ENCODE peak calls at places on chromosomes 7 and 10, in seven cellular contexts. One of them, this sample, is unnamed.
A peak's percentile ranks its signal among the peaks of the same experiment; 100 is the strongest.

GRCh38 chr10:58806323-58806722 is 293.7 kb downstream of the BICC1 start:
- DNase-seq in cardiac septum: no peak
- DNase-seq in ELF-1: no peak
- DNase-seq in M059J: no peak
- DNase-seq in AG09319: no peak
- DNase-seq in HepG2: peak; percentile 17
- DNase-seq in heart right ventricle: no peak
- DNase-seq in this sample: no peak

GRCh38 chr10:32990811-32991210 is 32.8 kb upstream of the ITGB1 start:
- DNase-seq in HepG2: no peak
- DNase-seq in cardiac septum: no peak
- DNase-seq in heart right ventricle: no peak
- DNase-seq in AG09319: no peak
- DNase-seq in ELF-1: no peak
- DNase-seq in M059J: no peak
- DNase-seq in this sample: no peak

GRCh38 chr10:94103192-94103591 is 109.5 kb downstream of the PLCE1 start:
- DNase-seq in heart right ventricle: no peak
- DNase-seq in M059J: no peak
- DNase-seq in ELF-1: no peak
- DNase-seq in HepG2: no peak
- DNase-seq in cardiac septum: no peak
- DNase-seq in AG09319: no peak
- DNase-seq in this sample: peak; percentile 61

GRCh38 chr10:120494313-120494710 is 37.3 kb downstream of the PLPP4 start:
- DNase-seq in AG09319: no peak
- DNase-seq in HepG2: no peak
- DNase-seq in cardiac septum: no peak
- DNase-seq in ELF-1: no peak
- DNase-seq in M059J: no peak
- DNase-seq in heart right ventricle: no peak
- DNase-seq in this sample: no peak

GRCh38 chr7:152894295-152895170 is 135.0 kb downstream of the ACTR3B start:
- DNase-seq in ELF-1: peak; percentile 79
- DNase-seq in heart right ventricle: no peak
- DNase-seq in cardiac septum: no peak
- DNase-seq in HepG2: peak; percentile 21
- DNase-seq in M059J: no peak
- DNase-seq in AG09319: no peak
- DNase-seq in this sample: peak; percentile 49

GRCh38 chr7:155520114-155520513 is 26.2 kb downstream of the CNPY1 start:
- DNase-seq in M059J: no peak
- DNase-seq in ELF-1: no peak
- DNase-seq in HepG2: no peak
- DNase-seq in AG09319: no peak
- DNase-seq in heart right ventricle: no peak
- DNase-seq in cardiac septum: peak; percentile 17
- DNase-seq in this sample: no peak

GRCh38 chr7:98826811-98827231 is 43.0 kb downstream of the TMEM130 start:
- DNase-seq in AG09319: no peak
- DNase-seq in cardiac septum: peak; percentile 94
- DNase-seq in ELF-1: peak; percentile 44
- DNase-seq in HepG2: no peak
- DNase-seq in M059J: peak; percentile 39
- DNase-seq in heart right ventricle: peak; percentile 89
- DNase-seq in this sample: no peak

GRCh38 chr7:47453093-47454056 is 128.5 kb downstream of the TNS3 start:
- DNase-seq in M059J: peak; percentile 99
- DNase-seq in ELF-1: no peak
- DNase-seq in AG09319: peak; percentile 56
- DNase-seq in heart right ventricle: peak; percentile 43
- DNase-seq in HepG2: no peak
- DNase-seq in cardiac septum: no peak
- DNase-seq in this sample: peak; percentile 16

GRCh38 chr7:39069886-39070881 is 92.5 kb downstream of the POU6F2 start:
- DNase-seq in M059J: no peak
- DNase-seq in HepG2: no peak
- DNase-seq in heart right ventricle: no peak
- DNase-seq in cardiac septum: no peak
- DNase-seq in ELF-1: no peak
- DNase-seq in AG09319: no peak
- DNase-seq in this sample: no peak

GRCh38 chr7:129707910-129708490 is 96.5 kb downstream of the NRF1 start:
- DNase-seq in M059J: no peak
- DNase-seq in heart right ventricle: no peak
- DNase-seq in cardiac septum: no peak
- DNase-seq in ELF-1: no peak
- DNase-seq in AG09319: no peak
- DNase-seq in HepG2: no peak
- DNase-seq in this sample: no peak

GRCh38 chr7:157870644-157871290 is 534.0 kb downstream of the DNAJB6 start:
- DNase-seq in cardiac septum: no peak
- DNase-seq in AG09319: no peak
- DNase-seq in heart right ventricle: no peak
- DNase-seq in HepG2: no peak
- DNase-seq in M059J: no peak
- DNase-seq in ELF-1: no peak
- DNase-seq in this sample: no peak

GRCh38 chr7:1029637-1030443 is 14.5 kb upstream of the GPR146 start:
- DNase-seq in AG09319: no peak
- DNase-seq in ELF-1: no peak
- DNase-seq in heart right ventricle: no peak
- DNase-seq in cardiac septum: no peak
- DNase-seq in M059J: no peak
- DNase-seq in HepG2: no peak
- DNase-seq in this sample: no peak

GRCh38 chr10:67815571-67816059 is 22.4 kb downstream of the DNAJC12 start:
- DNase-seq in ELF-1: no peak
- DNase-seq in heart right ventricle: no peak
- DNase-seq in HepG2: no peak
- DNase-seq in M059J: peak; percentile 69
- DNase-seq in cardiac septum: no peak
- DNase-seq in AG09319: no peak
- DNase-seq in this sample: no peak

GRCh38 chr10:90871279-90871760 is 454 bp upstream of the RPP30 start:
- DNase-seq in ELF-1: peak; percentile 88
- DNase-seq in heart right ventricle: peak; percentile 42
- DNase-seq in M059J: peak; percentile 83
- DNase-seq in AG09319: no peak
- DNase-seq in HepG2: peak; percentile 64
- DNase-seq in cardiac septum: no peak
- DNase-seq in this sample: peak; percentile 97